ENCODE peak calls at places on chromosomes 3 and 15, in ten cellular contexts. V is lung microvascular endothelial cell; T is pulmonary artery endothelial cell; Y is stimulated activated CD4-positive, alpha-beta T cell treated with anti-CD3 and anti-CD28 coated beads, Interleukin-4, amount 100 ng/mL, for 48 hours; C is activated CD8-positive, alpha-beta T cell treated with anti-CD3 and anti-CD28 coated beads for 36 hours; D is activated CD4-positive, alpha-beta T cell treated with anti-CD3 and anti-CD28 coated beads, Interleukin-2, amount 50 U/mL, for 48 hours; G is GM03348; Q is fibroblast of lung; O is GM10248; J is amygdala. H is an unnamed sample.

GRCh38 chr3:43852066-43852465 is 161.3 kb downstream of the ABHD5 start:
- DNase-seq in D (no peak), O (no peak), T (no peak), Y (no peak), Q (peak), V (no peak), G (no peak), C (no peak), J (no peak), H (no peak)

GRCh38 chr3:124168271-124168670 is 176.3 kb upstream of the ROPN1 start:
- DNase-seq in G (no peak), V (peak), J (no peak), T (no peak), D (no peak), C (no peak), Q (no peak), Y (no peak), O (no peak), H (no peak)

GRCh38 chr3:171783086-171783485 is 27.2 kb downstream of the PLD1 start:
- DNase-seq in C (no peak), O (no peak), V (no peak), G (no peak), T (no peak), D (no peak), Y (no peak), Q (no peak), J (no peak), H (no peak)

GRCh38 chr3:194086251-194087075 is 49.5 kb upstream of the HES1 start:
- DNase-seq in O (no peak), Q (no peak), G (no peak), Y (no peak), J (no peak), C (no peak), D (no peak), T (no peak), V (no peak), H (no peak)

GRCh38 chr3:182050932-182051331 is 339.2 kb downstream of the SOX2 start:
- DNase-seq in T (no peak), O (no peak), Y (no peak), D (no peak), V (no peak), C (no peak), Q (no peak), J (no peak), G (no peak), H (no peak)

GRCh38 chr3:107201146-107201545 is 176.1 kb upstream of the CCDC54 start:
- DNase-seq in O (no peak), T (no peak), G (no peak), C (no peak), D (no peak), Y (no peak), Q (no peak), V (no peak), J (no peak), H (no peak)

GRCh38 chr3:51139616-51140015 is 245.5 kb upstream of the MANF start:
- DNase-seq in J (no peak), G (no peak), Y (no peak), C (no peak), V (no peak), D (no peak), Q (no peak), O (no peak), T (no peak), H (no peak)

GRCh38 chr15:56919708-56920637 is 1.5 kb downstream of the TCF12 start:
- DNase-seq in O (peak), G (no peak), V (peak), J (peak), D (peak), Q (peak), T (no peak), C (peak), Y (peak), H (no peak)

GRCh38 chr15:50225057-50225456 is 40.5 kb downstream of the HDC start:
- DNase-seq in Y (no peak), O (no peak), D (no peak), T (no peak), V (no peak), J (no peak), G (no peak), Q (no peak), C (no peak), H (no peak)

GRCh38 chr3:23734481-23734880 is 71.3 kb upstream of the UBE2E1 start:
- DNase-seq in T (no peak), O (no peak), G (no peak), Y (no peak), C (no peak), J (no peak), Q (no peak), V (no peak), D (no peak), H (no peak)

GRCh38 chr15:98785796-98786581 is 137.7 kb downstream of the IGF1R start:
- DNase-seq in J (no peak), T (no peak), D (no peak), O (no peak), Q (no peak), C (peak), G (no peak), V (no peak), Y (no peak), H (no peak)

GRCh38 chr3:180280601-180281000 is 243.9 kb upstream of the PEX5L start:
- DNase-seq in D (no peak), G (no peak), Q (peak), T (no peak), V (no peak), C (no peak), Y (no peak), J (no peak), O (no peak), H (no peak)

GRCh38 chr3:51929420-51930003 is 12.2 kb downstream of the RRP9 start:
- DNase-seq in Q (no peak), T (no peak), O (peak), J (no peak), G (peak), V (no peak), Y (no peak), C (no peak), D (no peak), H (no peak)